ENCODE peak calls at places on chromosomes 16 and 17, in six cellular contexts. T is WERI-Rb-1; K is hypothalamus; N is amygdala; I is naive thymus-derived CD4-positive, alpha-beta T cell; R is epithelial cell of esophagus. M is an unnamed sample.

GRCh38 chr16:9906218-9906617 is 276.0 kb downstream of the GRIN2A start:
- DNase-seq in I (no peak), N (no peak), R (no peak), T (no peak), K (no peak), M (no peak)

GRCh38 chr17:15349119-15349518 is 7.7 kb upstream of the TEKT3 start:
- DNase-seq in K (no peak), N (no peak), R (peak), T (no peak), I (no peak), M (no peak)

GRCh38 chr16:68786685-68787418 is 49.8 kb downstream of the CDH1 start:
- DNase-seq in N (peak), I (no peak), K (peak), T (no peak), R (peak), M (no peak)

GRCh38 chr16:68993885-68994284 is 111.6 kb upstream of the HAS3 start:
- DNase-seq in R (peak), T (no peak), I (no peak), N (no peak), K (no peak), M (no peak)

GRCh38 chr16:66650707-66651473 is 45.7 kb downstream of the CMTM4 start:
- DNase-seq in N (peak), T (peak), R (peak), K (peak), I (peak), M (peak)

GRCh38 chr17:61186996-61187395 is 212.6 kb upstream of the TBX2 start:
- DNase-seq in N (no peak), T (no peak), R (no peak), K (no peak), I (no peak), M (no peak)

GRCh38 chr17:67474081-67474661 is 97.1 kb downstream of the PITPNC1 start:
- DNase-seq in R (no peak), I (no peak), K (no peak), T (no peak), N (no peak), M (no peak)

GRCh38 chr16:6343157-6343556 is 989.5 kb upstream of the RBFOX1 start:
- DNase-seq in T (no peak), K (no peak), I (no peak), R (no peak), N (no peak), M (no peak)

GRCh38 chr17:22599322-22599721 is 907.0 kb downstream of the KCNJ18 start:
- DNase-seq in K (no peak), R (no peak), N (no peak), T (no peak), I (no peak), M (no peak)

GRCh38 chr17:57545836-57546305 is 199.2 kb downstream of the CCDC182 start:
- DNase-seq in K (no peak), T (peak), I (no peak), R (no peak), N (no peak), M (no peak)

GRCh38 chr16:681746-682427 is 1.7 kb downstream of the STUB1 start:
- DNase-seq in R (no peak), T (no peak), I (no peak), N (no peak), K (no peak), M (no peak)

GRCh38 chr17:602436-602835 is 112.2 kb downstream of the VPS53 start:
- DNase-seq in T (no peak), K (no peak), N (no peak), I (no peak), R (no peak), M (no peak)

GRCh38 chr16:79334127-79334526 is 266.4 kb downstream of the MAF start:
- DNase-seq in I (peak), T (peak), K (no peak), R (no peak), N (no peak), M (peak)

GRCh38 chr17:82372063-82372590 is 562 bp downstream of the UTS2R start:
- DNase-seq in I (no peak), K (no peak), T (no peak), N (no peak), R (no peak), M (no peak)

GRCh38 chr16:87945351-87946042 is 5.7 kb upstream of the BANP start:
- DNase-seq in K (peak), T (peak), R (peak), I (no peak), N (peak), M (no peak)

GRCh38 chr16:73399486-73399885 is 351.6 kb upstream of the ZFHX3 start:
- DNase-seq in R (no peak), N (no peak), T (no peak), I (no peak), K (no peak), M (no peak)

GRCh38 chr17:43092891-43093290 is 32.3 kb downstream of the BRCA1 start:
- DNase-seq in K (no peak), T (no peak), R (no peak), I (no peak), N (no peak), M (no peak)

GRCh38 chr17:74332017-74332650 is 6.1 kb downstream of the KIF19 start:
- DNase-seq in R (no peak), T (peak), I (no peak), K (no peak), N (no peak), M (no peak)

GRCh38 chr16:67917852-67918236 is 13.8 kb downstream of the CTRL start:
- DNase-seq in I (no peak), N (no peak), K (no peak), R (peak), T (no peak), M (no peak)

GRCh38 chr16:55494994-55495421 is 13.9 kb upstream of the LPCAT2 start:
- DNase-seq in R (peak), K (peak), T (peak), N (peak), I (no peak), M (no peak)

GRCh38 chr16:27405546-27406451 is 3.8 kb downstream of the IL21R start:
- DNase-seq in R (no peak), T (no peak), K (no peak), I (peak), N (no peak), M (no peak)

GRCh38 chr17:37828313-37829124 is 83.7 kb upstream of the HNF1B start:
- DNase-seq in N (no peak), I (no peak), K (no peak), R (no peak), T (no peak), M (no peak)